ENCODE peak calls at places on chromosomes 12 and 14, in four cellular contexts. I, N, T and B are unnamed samples.

GRCh38 chr12:14995583-14996425 is 23.0 kb downstream of the PDE6H start:
- DNase-seq in I (no peak), N (no peak), T (no peak), B (no peak)

GRCh38 chr14:91888641-91889476 is 21.5 kb upstream of the TC2N start:
- DNase-seq in I (no peak), N (peak; percentile 4), T (no peak), B (no peak)

GRCh38 chr12:127928178-127928577 is 338.8 kb upstream of the TMEM132C start:
- DNase-seq in I (no peak), N (no peak), T (no peak), B (no peak)

GRCh38 chr12:27163048-27163715 is 80.8 kb upstream of the C12orf71 start:
- DNase-seq in I (no peak), N (no peak), T (no peak), B (no peak)

GRCh38 chr14:78196323-78196722 is 26.1 kb downstream of the NRXN3 start:
- DNase-seq in I (no peak), N (no peak), T (no peak), B (no peak)

GRCh38 chr12:79983492-79983891 is 48.6 kb upstream of the PPP1R12A start:
- DNase-seq in I (no peak), N (no peak), T (no peak), B (no peak)

GRCh38 chr12:30794591-30795409 is 40.0 kb upstream of the CAPRIN2 start:
- DNase-seq in I (no peak), N (no peak), T (no peak), B (no peak)

GRCh38 chr12:67069451-67070306 is 199.5 kb upstream of the CAND1 start:
- DNase-seq in I (peak; percentile 60), N (peak; percentile 68), T (peak; percentile 52), B (peak; percentile 32)

GRCh38 chr12:97181571-97182265 is 274.7 kb downstream of the NEDD1 start:
- DNase-seq in I (no peak), N (no peak), T (no peak), B (no peak)

GRCh38 chr12:101954681-101955080 is 77.3 kb downstream of the DRAM1 start:
- DNase-seq in I (peak; percentile 35), N (no peak), T (no peak), B (no peak)

GRCh38 chr14:77133718-77134338 is 7.8 kb downstream of the ZDHHC22 start:
- DNase-seq in I (peak; percentile 48), N (peak; percentile 66), T (peak; percentile 65), B (peak; percentile 42)

DNA sequence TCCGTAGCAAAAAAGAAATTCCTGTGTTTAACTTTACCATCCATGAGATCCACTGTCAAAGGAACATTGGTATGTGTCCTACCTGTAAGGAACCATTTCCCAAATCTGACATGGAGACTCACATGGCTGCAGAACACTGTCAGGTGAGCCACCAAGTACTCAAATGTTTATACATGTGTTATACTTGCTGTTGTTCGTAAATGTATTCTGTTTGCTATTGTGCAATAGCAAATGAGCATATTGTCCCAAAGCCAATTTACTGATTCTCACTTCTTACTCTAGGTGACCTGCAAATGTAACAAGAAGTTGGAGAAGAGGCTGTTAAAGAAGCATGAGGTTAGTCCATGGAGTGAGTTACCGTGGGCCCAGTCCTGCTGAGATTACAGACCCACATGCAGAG is 9.4 kb downstream of the TRAFD1 start:
- DNase-seq in I (no peak), N (no peak), T (no peak), B (no peak)
- H3K4me1 ChIP-seq in I (no peaks in the 10 kb centered on the region), N (peaks cover 17% of the 10 kb centered on the region), T (peaks cover 2% of the 10 kb centered on the region), B (peaks cover 4% of the 10 kb centered on the region)

GRCh38 chr12:9784326-9784725 is 23.6 kb upstream of the CD69 start:
- DNase-seq in I (no peak), N (no peak), T (no peak), B (no peak)
- H3K4me1 ChIP-seq in I (no peaks in the 10 kb centered on the region), N (no peaks in the 10 kb centered on the region), T (no peaks in the 10 kb centered on the region), B (no peaks in the 10 kb centered on the region)

DNA sequence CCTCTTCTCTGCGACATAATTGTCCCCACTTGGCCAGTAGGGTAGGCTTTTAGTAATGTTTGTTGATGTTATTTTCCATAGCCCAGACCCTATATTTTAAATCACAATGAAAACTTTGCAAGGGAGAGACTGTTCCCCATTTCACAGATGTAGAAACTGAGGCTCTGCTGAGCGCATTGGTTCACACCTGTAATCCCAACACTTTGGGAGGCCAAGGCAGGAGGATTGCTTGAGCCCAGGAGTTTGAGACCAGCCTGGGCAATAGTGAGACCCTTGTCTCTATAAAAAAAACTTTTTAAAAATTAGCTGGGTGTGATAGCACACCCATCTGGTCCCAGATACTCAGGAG is 114.8 kb downstream of the DIP2B start:
- DNase-seq in I (no peak), N (no peak), T (no peak), B (no peak)
- H3K4me1 ChIP-seq in I (peaks cover 34% of the 10 kb centered on the region), N (peaks cover 32% of the 10 kb centered on the region), T (peaks cover 12% of the 10 kb centered on the region), B (peaks cover 23% of the 10 kb centered on the region)

DNA sequence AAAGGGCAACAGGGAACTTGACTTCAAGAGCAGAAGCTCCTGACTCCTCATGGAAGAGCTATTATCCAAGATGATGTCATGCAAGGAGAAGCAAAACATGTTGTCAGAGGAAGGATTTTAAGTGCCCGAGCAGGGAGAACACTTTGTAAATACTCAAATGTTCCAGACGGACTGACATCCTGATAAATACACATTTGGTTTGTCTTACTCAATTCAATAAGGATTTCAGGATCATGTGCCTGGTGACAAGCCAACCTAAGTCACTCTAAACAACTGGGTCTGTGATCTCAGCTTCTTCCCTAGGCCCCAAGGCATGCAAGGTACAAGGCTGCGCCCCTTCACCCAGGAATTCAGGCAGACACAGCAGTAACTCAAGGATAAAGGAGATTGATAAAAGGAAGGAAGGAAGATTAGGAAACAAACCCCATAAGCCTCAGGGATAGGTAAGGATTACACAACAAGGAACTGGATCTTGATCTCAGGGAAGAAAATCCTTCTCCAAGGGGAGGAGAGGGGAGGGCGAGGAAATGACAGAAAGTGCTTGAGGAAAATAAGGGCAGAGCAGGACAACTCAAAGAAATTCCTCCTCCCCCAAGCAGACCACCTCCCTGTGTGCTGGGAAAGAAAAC is 26.9 kb upstream of the CEBPE start:
- DNase-seq in I (peak; percentile 65), N (no peak), T (no peak), B (no peak)
- H3K4me1 ChIP-seq in I (peaks cover 29% of the 10 kb centered on the region), N (peaks cover 20% of the 10 kb centered on the region), T (peaks cover 8% of the 10 kb centered on the region), B (peaks cover 5% of the 10 kb centered on the region)

GRCh38 chr12:100169345-100169744 is 26.7 kb upstream of the BLTP3B start:
- DNase-seq in I (no peak), N (no peak), T (no peak), B (no peak)

GRCh38 chr12:100168562-100168961 is 25.9 kb upstream of the BLTP3B start:
- DNase-seq in I (peak; percentile 85), N (no peak), T (no peak), B (no peak)

GRCh38 chr12:100173111-100173510 is 27.5 kb upstream of the ACTR6 start:
- DNase-seq in I (no peak), N (no peak), T (no peak), B (no peak)

GRCh38 chr12:100174506-100174905 is 26.1 kb upstream of the ACTR6 start:
- DNase-seq in I (no peak), N (no peak), T (no peak), B (no peak)

GRCh38 chr12:100170313-100170858 is 27.7 kb upstream of the BLTP3B start:
- DNase-seq in I (no peak), N (no peak), T (no peak), B (no peak)
- H3K4me1 ChIP-seq in I (peaks cover 11% of the 10 kb centered on the region), N (no peaks in the 10 kb centered on the region), T (no peaks in the 10 kb centered on the region), B (no peaks in the 10 kb centered on the region)

DNA sequence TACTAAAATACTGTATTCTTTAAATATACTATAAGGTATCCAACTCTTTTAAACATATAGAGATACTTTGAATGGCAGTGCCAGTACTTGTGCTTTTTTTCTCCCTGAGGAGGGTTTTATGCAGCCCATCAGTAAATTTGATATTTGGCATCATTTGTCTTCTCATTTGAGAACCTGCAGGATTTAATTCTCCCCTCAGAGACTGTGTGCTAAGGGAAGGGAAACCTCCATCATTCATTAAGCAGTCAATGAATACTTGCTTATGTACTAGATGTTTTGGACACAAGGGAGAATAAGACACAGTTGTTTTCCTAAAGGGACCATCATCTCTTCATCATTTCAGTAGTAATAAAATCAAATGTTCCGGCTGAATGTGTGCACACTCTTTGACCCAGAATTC is 40.8 kb downstream of the FRS2 start:
- DNase-seq in I (no peak), N (no peak), T (no peak), B (no peak)
- H3K4me1 ChIP-seq in I (peaks cover 4% of the 10 kb centered on the region), N (peaks cover 46% of the 10 kb centered on the region), T (peaks cover 14% of the 10 kb centered on the region), B (peaks cover 39% of the 10 kb centered on the region)

GRCh38 chr14:32366995-32367394 is 37.9 kb downstream of the AKAP6 start:
- DNase-seq in I (no peak), N (no peak), T (no peak), B (no peak)
- H3K4me1 ChIP-seq in I (peaks cover 11% of the 10 kb centered on the region), N (no peaks in the 10 kb centered on the region), T (peaks cover 9% of the 10 kb centered on the region), B (no peaks in the 10 kb centered on the region)

GRCh38 chr14:68234101-68234905 is 414.7 kb downstream of the RAD51B start:
- DNase-seq in I (no peak), N (no peak), T (no peak), B (no peak)

GRCh38 chr14:68233385-68233784 is 413.8 kb downstream of the RAD51B start:
- DNase-seq in I (no peak), N (no peak), T (no peak), B (no peak)

GRCh38 chr14:68235011-68235410 is 415.4 kb downstream of the RAD51B start:
- DNase-seq in I (no peak), N (no peak), T (no peak), B (no peak)

GRCh38 chr14:68238956-68239355 is 419.4 kb downstream of the RAD51B start:
- DNase-seq in I (no peak), N (no peak), T (no peak), B (no peak)

DNA sequence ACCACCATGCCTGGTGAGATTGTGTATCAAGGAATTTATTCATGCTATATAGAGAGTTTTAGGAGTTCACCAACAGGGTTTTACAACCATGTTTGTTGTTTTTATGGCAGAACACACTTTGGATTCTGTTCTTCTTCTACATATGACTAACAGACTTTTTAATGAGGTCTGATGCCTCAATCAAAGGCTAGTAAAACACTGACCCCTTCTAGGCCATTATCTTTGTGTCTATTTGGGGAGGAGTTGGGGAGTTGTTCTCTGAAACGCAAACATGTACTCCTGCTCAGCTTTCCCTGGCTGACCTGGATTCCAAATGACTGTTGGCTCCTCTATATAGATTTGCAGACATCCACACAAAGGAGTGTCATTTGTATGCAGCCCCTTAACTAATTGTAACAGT is 416.9 kb downstream of the RAD51B start:
- DNase-seq in I (no peak), N (no peak), T (no peak), B (no peak)
- H3K4me1 ChIP-seq in I (peaks cover 17% of the 10 kb centered on the region), N (peaks cover 75% of the 10 kb centered on the region), T (peaks cover 10% of the 10 kb centered on the region), B (peaks cover 2% of the 10 kb centered on the region)

DNA sequence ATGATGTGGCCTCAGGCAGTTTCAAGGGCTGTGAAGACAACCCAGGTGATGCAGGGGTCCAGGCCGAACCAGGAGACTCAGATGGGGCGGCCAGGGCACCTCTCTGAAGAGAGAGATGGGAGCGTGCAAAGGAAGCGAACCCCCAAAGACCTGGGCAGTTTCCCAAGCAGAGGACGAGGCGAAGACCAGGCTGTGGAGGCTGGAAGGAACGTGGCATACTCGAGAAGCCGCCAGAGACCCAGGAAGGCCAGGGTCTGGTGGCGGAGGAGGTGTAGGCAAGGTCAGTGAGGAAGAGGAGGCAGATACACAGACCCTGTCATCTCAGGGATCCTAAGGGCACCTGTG is 24.7 kb downstream of the LTBP2 start:
- DNase-seq in I (no peak), N (no peak), T (no peak), B (no peak)
- H3K4me1 ChIP-seq in I (peaks cover 21% of the 10 kb centered on the region), N (peaks cover 21% of the 10 kb centered on the region), T (peaks cover 25% of the 10 kb centered on the region), B (peaks cover 11% of the 10 kb centered on the region)